ENCODE peak calls at places on chromosomes 3 and 15, in five cellular contexts. Q is H9, U is H1, R is trophoblast cell, M is mesenchymal stem cell. T is an unnamed sample.

GRCh38 chr3:54538346-54538745 is 389.5 kb downstream of the LRTM1 start:
- DNase-seq in Q (peak; percentile 62), U (peak; percentile 54), R (no peak), M (no peak), T (no peak)

GRCh38 chr15:52023169-52023922 is 4.3 kb downstream of the MAPK6 start:
- DNase-seq in Q (no peak), U (no peak), R (no peak), M (peak; percentile 42), T (no peak)

GRCh38 chr3:35065891-35066290 is 573.4 kb upstream of the ARPP21 start:
- DNase-seq in Q (no peak), U (no peak), R (no peak), M (no peak), T (no peak)

GRCh38 chr3:129662230-129662629 is 55.8 kb upstream of the PLXND1 start:
- DNase-seq in Q (no peak), U (no peak), R (peak; percentile 53), M (no peak), T (no peak)

GRCh38 chr15:69757186-69757585 is 304.6 kb downstream of the RPLP1 start:
- DNase-seq in Q (no peak), U (no peak), R (no peak), M (no peak), T (no peak)

GRCh38 chr3:72042397-72043211 is 257.7 kb upstream of the PROK2 start:
- DNase-seq in Q (no peak), U (no peak), R (peak; percentile 79), M (peak; percentile 89), T (no peak)

GRCh38 chr3:10998542-10998941 is 6.0 kb downstream of the SLC6A1 start:
- DNase-seq in Q (no peak), U (no peak), R (no peak), M (no peak), T (no peak)

GRCh38 chr3:196712514-196713413 is 587 bp downstream of the PIGX start:
- DNase-seq in Q (peak; percentile 53), U (no peak), R (no peak), M (peak; percentile 84), T (no peak)

GRCh38 chr3:151395806-151396205 is 11.3 kb upstream of the P2RY12 start:
- DNase-seq in Q (no peak), U (no peak), R (peak; percentile 4), M (peak; percentile 82), T (no peak)

GRCh38 chr3:114709102-114709501 is 415.3 kb downstream of the TIGIT start:
- DNase-seq in Q (no peak), U (no peak), R (no peak), M (peak; percentile 7), T (no peak)

GRCh38 chr3:170740726-170741591 is 129.0 kb downstream of the RPL22L1 start:
- DNase-seq in Q (no peak), U (no peak), R (peak; percentile 85), M (peak; percentile 81), T (no peak)

GRCh38 chr3:194552327-194552949 is 65.6 kb upstream of the ATP13A3 start:
- DNase-seq in Q (no peak), U (no peak), R (no peak), M (no peak), T (no peak)

GRCh38 chr3:20865811-20866210 is 679.8 kb upstream of the SGO1 start:
- DNase-seq in Q (no peak), U (no peak), R (no peak), M (no peak), T (no peak)

GRCh38 chr15:82062479-82062878 is 16.7 kb upstream of the MEX3B start:
- DNase-seq in Q (no peak), U (no peak), R (no peak), M (no peak), T (no peak)

GRCh38 chr3:65596511-65597224 is 442.1 kb downstream of the MAGI1 start:
- DNase-seq in Q (no peak), U (peak; percentile 72), R (no peak), M (no peak), T (no peak)

GRCh38 chr3:77041756-77042155 is 1.9 kb downstream of the ROBO2 start:
- DNase-seq in Q (no peak), U (no peak), R (no peak), M (no peak), T (no peak)

GRCh38 chr3:29079358-29079757 is 201.5 kb upstream of the RBMS3 start:
- DNase-seq in Q (no peak), U (no peak), R (no peak), M (no peak), T (no peak)

GRCh38 chr3:46628980-46629379 is 16.7 kb downstream of the FAM240A start:
- DNase-seq in Q (no peak), U (no peak), R (no peak), M (no peak), T (no peak)

GRCh38 chr3:193301441-193301840 is 60.4 kb downstream of the PLAAT1 start:
- DNase-seq in Q (no peak), U (no peak), R (no peak), M (no peak), T (no peak)

GRCh38 chr3:193295985-193296384 is 55.0 kb downstream of the PLAAT1 start:
- DNase-seq in Q (no peak), U (no peak), R (peak; percentile 4), M (no peak), T (no peak)

GRCh38 chr3:193292386-193292785 is 51.4 kb downstream of the PLAAT1 start:
- DNase-seq in Q (no peak), U (no peak), R (no peak), M (no peak), T (no peak)

DNA sequence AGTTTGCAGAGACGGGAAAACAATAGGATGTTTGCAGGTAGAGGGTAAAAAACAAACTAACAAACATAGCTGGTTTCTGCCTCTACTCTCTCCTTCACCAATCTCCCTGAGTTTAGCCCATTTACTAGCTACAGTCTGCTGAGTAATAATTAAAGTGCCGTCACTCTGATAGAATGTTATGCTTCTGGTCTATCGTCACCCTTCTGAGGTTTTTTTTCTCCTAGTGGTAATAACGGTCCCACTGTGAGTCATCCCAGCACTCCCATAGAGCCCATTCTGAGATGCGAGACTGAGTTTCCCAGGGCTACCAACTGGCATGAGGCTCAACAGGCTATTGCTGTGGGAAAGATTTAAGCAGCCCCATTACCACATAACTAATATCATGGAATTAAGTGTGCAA is 56.4 kb downstream of the PLAAT1 start:
- DNase-seq in Q (no peak), U (no peak), R (peak; percentile 2), M (no peak), T (no peak)
- H2BK12ac ChIP-seq in Q (no peak overlapping the region), U (no peak overlapping the region), R (no peak overlapping the region), M (no peak overlapping the region), T (no peak overlapping the region)

GRCh38 chr15:88467935-88468528 is 524 bp downstream of the MRPS11 start:
- DNase-seq in Q (no peak), U (peak; percentile 49), R (no peak), M (peak; percentile 52), T (no peak)
- H2AFZ ChIP-seq in Q (no peak overlapping the region), U (peak overlapping the region; percentile 100), R (peak overlapping the region; percentile 77), M (peak overlapping the region; percentile 78), T (peak overlapping the region; percentile 94)

GRCh38 chr3:135165260-135165659 is 370.2 kb downstream of the EPHB1 start:
- DNase-seq in Q (no peak), U (no peak), R (peak; percentile 80), M (no peak), T (no peak)
- H2BK12ac ChIP-seq in Q (no peak overlapping the region), U (no peak overlapping the region), R (no peak overlapping the region), M (no peak overlapping the region), T (no peak overlapping the region)

DNA sequence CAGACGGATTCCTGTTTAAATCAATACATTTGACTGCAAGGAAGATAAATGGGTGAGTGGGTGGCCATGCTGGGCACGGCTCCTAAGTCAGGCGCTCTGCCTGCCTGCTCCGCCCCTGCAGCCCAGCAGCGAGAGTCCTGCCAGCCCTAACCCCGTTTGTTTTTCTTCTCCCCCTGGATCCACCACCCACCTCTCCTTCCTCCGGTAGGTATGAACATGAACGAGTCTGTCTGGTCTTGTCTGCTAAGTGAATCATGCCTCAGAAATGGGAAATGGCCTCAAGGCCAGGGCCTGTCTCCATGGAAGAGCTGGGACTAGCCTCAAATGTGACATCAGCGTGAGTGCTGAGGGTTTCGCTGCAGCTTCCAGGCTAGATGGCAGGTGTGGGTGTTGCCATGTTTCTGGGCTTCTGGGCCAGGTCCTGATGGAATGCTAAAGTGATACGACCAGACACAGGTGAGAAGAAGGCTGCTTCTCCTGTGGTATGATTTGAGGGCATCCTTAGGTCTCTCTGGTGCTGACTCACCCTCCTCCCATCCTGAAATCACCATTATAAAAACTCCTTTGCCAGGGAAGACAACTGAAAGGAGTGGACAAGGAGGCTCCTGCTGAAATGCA is 5.6 kb upstream of the FEM1B start:
- DNase-seq in Q (peak; percentile 41), U (no peak), R (peak; percentile 99), M (peak; percentile 80), T (no peak)
- H2AFZ ChIP-seq in Q (peak overlapping the region; percentile 58), U (peak overlapping the region; percentile 95), R (no peak overlapping the region), M (no peak overlapping the region), T (peak overlapping the region; percentile 76)

DNA sequence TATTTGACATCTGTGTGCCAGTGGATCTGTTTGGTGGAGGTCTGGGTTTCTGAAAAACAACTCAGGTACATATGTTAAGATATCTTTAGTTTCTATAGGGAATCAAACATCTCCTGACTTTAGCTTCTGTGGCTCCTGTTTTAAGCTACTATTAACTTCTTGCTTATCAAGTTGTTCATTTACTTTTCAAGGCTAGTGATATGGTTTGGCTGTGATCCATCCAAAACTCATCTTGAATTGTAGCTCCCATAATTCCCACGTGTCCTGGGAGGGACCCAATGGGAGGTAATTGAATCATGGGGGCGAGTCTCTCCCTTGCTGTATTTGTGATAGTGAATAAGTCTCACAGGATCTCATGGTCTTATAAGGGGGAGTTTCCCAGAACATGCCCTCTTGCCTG is 41.4 kb downstream of the ZNF860 start:
- DNase-seq in Q (no peak), U (no peak), R (no peak), M (no peak), T (no peak)
- H2BK12ac ChIP-seq in Q (no peak overlapping the region), U (no peak overlapping the region), R (no peak overlapping the region), M (no peak overlapping the region), T (no peak overlapping the region)

GRCh38 chr3:44478606-44479094 is 1.2 kb upstream of the ZNF445 start:
- DNase-seq in Q (no peak), U (no peak), R (no peak), M (no peak), T (no peak)
- H2AFZ ChIP-seq in Q (no peak overlapping the region), U (no peak overlapping the region), R (no peak overlapping the region), M (no peak overlapping the region), T (peak overlapping the region; percentile 98)

T was measured in neuronal stem cell.